ENCODE peak calls at places on chromosome 17, in nine cellular contexts. C is SK-N-SH, N is endothelial cell of umbilical vein, J is K562, V is HCT116, K is HepG2, G is transverse colon, O is breast epithelium, T is sigmoid colon. I is an unnamed sample. For H3K9me3, the result is how much of the 10 kb centered on the place peaks cover.

GRCh38 chr17:29619251-29619650 is 3.5 kb downstream of the CORO6 start:
- DNase-seq in T (peak), G (no peak), O (no peak), N (peak), K (no peak), J (no peak), V (no peak), C (peak), I (no peak)

GRCh38 chr17:30273373-30273772 is 18.4 kb downstream of the BLMH start:
- DNase-seq in N (no peak), O (no peak), V (no peak), C (no peak), J (no peak), G (no peak), K (no peak), T (no peak), I (no peak)

GRCh38 chr17:6098466-6099180 is 28.4 kb downstream of the WSCD1 start:
- DNase-seq in J (no peak), V (no peak), G (no peak), N (peak), C (no peak), O (peak), T (peak), K (no peak), I (no peak)

GRCh38 chr17:41265078-41265477 is at the start of gene KRTAP9-6:
- DNase-seq in N (no peak), K (no peak), J (peak), G (no peak), T (no peak), O (no peak), V (no peak), C (no peak), I (no peak)

GRCh38 chr17:7137182-7137943 is 22.7 kb upstream of the ASGR2 start:
- DNase-seq in G (peak), V (no peak), T (no peak), J (no peak), O (no peak), C (no peak), N (no peak), K (no peak), I (no peak)

GRCh38 chr17:78137392-78138203 is 7.0 kb downstream of the TMC8 start:
- DNase-seq in G (peak), O (no peak), J (peak), N (no peak), T (no peak), V (no peak), K (no peak), C (peak), I (no peak)

GRCh38 chr17:63445571-63446217 is 412 bp downstream of the CYB561 start:
- DNase-seq in T (no peak), N (peak), C (peak), J (no peak), G (peak), K (no peak), O (no peak), V (peak), I (peak)

GRCh38 chr17:38464251-38464722 is 36.0 kb downstream of the ARHGAP23 start:
- DNase-seq in T (peak), K (no peak), J (no peak), N (peak), G (no peak), C (peak), V (no peak), O (no peak), I (no peak)

GRCh38 chr17:41563607-41564006 is 8.3 kb downstream of the KRT9 start:
- DNase-seq in V (no peak), T (no peak), N (no peak), J (no peak), C (no peak), O (no peak), K (no peak), G (no peak), I (no peak)

GRCh38 chr17:72097144-72097543 is 23.7 kb upstream of the SOX9 start:
- DNase-seq in T (no peak), G (no peak), K (no peak), J (no peak), C (no peak), O (no peak), N (no peak), V (no peak), I (no peak)
- TF ChIP-seq CTCF in T (no peak), G (no peak), K (no peak), J (no peak), C (no peak), O (no peak), N (no peak), V (no peak), I (no peak)

GRCh38 chr17:40021471-40021961 is 6.3 kb downstream of the CSF3 start:
- DNase-seq in G (no peak), C (no peak), O (no peak), T (no peak), J (no peak), N (peak), V (no peak), K (no peak), I (no peak)
- TF ChIP-seq POLR2AphosphoS5 in G (no peak), C (no peak), O (no peak), T (no peak), J (no peak), N (peak), V (no peak), K (no peak), I (no peak)

DNA sequence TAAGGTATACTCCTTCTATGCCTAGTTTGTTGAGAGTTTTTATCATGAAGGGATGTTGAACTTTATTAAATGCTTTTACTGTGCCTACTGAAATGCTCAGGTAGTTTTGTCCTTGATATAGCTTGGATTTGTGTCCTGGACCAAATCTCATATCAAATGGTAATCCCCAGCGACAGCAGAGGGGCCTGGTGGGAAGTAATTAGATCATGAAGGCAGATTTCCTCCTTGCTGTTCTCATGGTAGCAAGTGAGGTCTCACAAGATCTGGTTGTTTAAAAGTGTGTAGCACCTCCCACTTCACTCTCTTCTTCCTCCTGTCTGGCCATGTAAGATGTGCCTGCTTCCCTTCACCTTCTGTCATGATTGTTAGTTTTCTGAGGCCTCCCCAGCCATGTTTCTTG is 78.2 kb downstream of the KIF2B start:
- DNase-seq in J (no peak), O (no peak), T (no peak), K (no peak), C (no peak), N (no peak), V (no peak), G (no peak), I (no peak)
- H3K9me3 ChIP-seq in J (under half), O (under half), T (under half), K (under half), C (under half), N (under half), V (under half), G (under half), I (under half)

DNA sequence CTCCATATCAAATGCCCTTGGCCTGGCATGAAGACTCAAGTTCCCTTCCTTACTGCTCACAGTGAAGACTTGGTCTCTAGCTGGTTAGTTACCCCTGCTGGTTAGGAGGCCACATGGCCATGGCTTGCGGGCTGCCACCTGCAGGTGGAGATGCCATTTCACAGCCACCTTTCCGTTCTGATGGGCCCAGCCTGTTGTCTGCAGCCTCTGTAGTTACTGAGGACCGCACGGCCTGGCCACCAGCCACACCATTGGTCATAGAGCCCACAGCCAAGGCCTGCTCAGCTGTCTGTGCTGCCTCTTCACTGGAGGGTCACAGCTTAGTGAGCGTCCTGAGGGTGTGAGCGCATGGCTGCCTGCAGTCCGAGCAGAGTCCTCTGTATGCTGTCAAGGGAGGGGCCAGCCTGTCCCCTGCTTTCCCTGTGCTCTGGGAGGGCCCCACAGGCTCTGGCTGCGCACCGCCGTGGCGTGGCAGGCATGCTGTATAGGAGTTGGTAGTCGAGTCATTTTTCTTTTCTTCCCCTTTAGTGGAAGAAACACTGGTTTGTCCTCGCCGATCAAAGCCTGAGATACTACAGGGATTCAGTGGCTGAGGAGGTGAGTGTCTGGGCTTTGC is 59.2 kb downstream of the PLD6 start:
- DNase-seq in J (no peak), N (no peak), K (peak), V (peak), T (no peak), O (no peak), C (no peak), G (peak), I (no peak)
- TF ChIP-seq CTCF in J (peak), N (no peak), K (peak), V (peak), T (no peak), O (no peak), C (no peak), G (peak), I (no peak)

GRCh38 chr17:50787106-50787505 is 19.8 kb upstream of the ANKRD40CL start:
- DNase-seq in K (no peak), C (no peak), G (no peak), T (no peak), N (no peak), J (no peak), O (no peak), V (no peak), I (peak)

GRCh38 chr17:50783905-50784304 is 16.6 kb upstream of the ANKRD40CL start:
- DNase-seq in T (no peak), V (no peak), J (no peak), C (no peak), K (no peak), O (no peak), G (no peak), N (no peak), I (no peak)

GRCh38 chr17:50783193-50783660 is 15.9 kb upstream of the ANKRD40CL start:
- DNase-seq in G (peak), V (peak), O (peak), K (peak), J (peak), C (peak), T (peak), N (peak), I (peak)

GRCh38 chr17:50785126-50785525 is 17.8 kb upstream of the ANKRD40CL start:
- DNase-seq in T (no peak), V (no peak), N (no peak), J (no peak), K (no peak), C (no peak), G (no peak), O (no peak), I (no peak)

GRCh38 chr17:50785942-50786570 is 18.7 kb upstream of the ANKRD40CL start:
- DNase-seq in V (no peak), O (no peak), J (no peak), N (no peak), K (no peak), C (no peak), T (no peak), G (no peak), I (peak)
- TF ChIP-seq POLR2AphosphoS5 in V (no peak), O (no peak), J (no peak), N (no peak), K (no peak), C (no peak), T (no peak), G (no peak), I (peak)

GRCh38 chr17:16617481-16618060 is 36.1 kb downstream of the ZNF624 start:
- DNase-seq in O (no peak), T (no peak), K (no peak), G (no peak), N (no peak), C (no peak), V (no peak), J (no peak), I (no peak)

GRCh38 chr17:16622540-16623277 is 30.9 kb downstream of the ZNF624 start:
- DNase-seq in T (no peak), V (no peak), K (no peak), J (no peak), G (no peak), O (no peak), C (no peak), N (no peak), I (no peak)

DNA sequence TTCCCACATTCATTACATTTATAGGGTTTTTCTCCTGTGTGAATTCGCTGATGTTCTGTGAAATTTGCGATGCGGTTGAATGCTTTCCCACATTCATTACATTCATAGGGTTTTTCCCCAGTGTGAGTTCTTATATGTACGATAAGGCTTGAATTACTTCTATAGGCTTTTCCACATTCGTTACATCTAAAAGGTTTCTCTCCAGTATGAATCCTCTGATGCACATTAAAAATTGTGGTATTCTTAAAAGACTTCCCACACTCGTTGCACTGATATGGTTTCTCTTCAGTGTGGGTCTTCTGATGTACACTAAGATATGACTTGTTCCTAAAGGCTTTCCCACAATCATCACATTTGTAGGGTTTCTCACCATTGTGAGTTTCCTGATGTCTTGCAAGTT is 30.4 kb downstream of the ZNF624 start:
- DNase-seq in K (no peak), O (no peak), T (no peak), G (no peak), N (no peak), V (no peak), C (no peak), J (no peak), I (no peak)
- H3K9me3 ChIP-seq in K (half or more), O (half or more), T (under half), G (half or more), N (under half), V (half or more), C (half or more), J (under half), I (under half)

DNA sequence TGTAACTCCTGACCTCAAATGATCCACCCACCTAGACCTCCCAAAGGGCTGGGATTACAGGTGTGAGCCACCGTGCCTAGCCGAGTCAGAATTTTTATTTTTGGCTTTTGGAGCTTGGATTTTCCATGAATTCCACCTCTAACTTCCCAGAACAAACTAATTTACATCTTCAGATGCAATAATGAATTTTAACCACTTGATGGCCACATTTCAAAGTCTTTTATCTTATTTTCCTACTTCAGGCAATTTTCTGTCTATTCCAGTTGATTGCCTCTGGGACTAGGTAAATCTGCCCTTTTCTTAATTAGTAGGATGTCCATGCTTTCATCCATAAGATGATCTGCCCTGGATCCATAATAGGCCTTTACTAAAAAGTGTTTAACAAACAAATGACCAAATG is 156.4 kb upstream of the ANKFN1 start:
- DNase-seq in T (no peak), N (no peak), C (no peak), K (no peak), O (no peak), V (no peak), G (no peak), J (no peak), I (no peak)
- TF ChIP-seq CTCF in T (no peak), N (no peak), C (peak), K (no peak), O (no peak), V (peak), G (no peak), J (no peak), I (no peak)

DNA sequence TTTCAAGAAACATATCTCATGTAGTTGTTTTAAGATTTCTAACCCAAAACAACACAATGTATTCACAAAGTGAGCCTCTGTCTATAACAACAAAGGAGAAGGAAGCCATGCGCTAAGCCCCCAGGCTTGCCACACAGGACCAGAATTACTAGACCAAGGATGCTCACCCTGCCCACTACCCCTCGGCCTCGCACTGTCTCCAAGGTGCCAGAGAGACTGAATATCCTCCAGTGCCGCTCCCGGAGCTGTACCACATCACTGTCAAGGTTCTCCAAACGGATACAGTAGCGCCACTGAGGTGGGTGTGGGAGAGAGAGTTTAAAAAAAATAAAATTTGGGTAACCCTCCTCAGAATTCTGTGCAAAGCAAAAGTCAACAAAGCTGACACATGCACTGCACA is 7.1 kb downstream of the POLDIP2 start:
- DNase-seq in K (no peak), J (no peak), G (no peak), T (no peak), O (no peak), N (no peak), V (no peak), C (no peak), I (no peak)
- TF ChIP-seq POLR2AphosphoS5 in K (no peak), J (no peak), G (no peak), T (no peak), O (no peak), N (no peak), V (no peak), C (no peak), I (no peak)

DNA sequence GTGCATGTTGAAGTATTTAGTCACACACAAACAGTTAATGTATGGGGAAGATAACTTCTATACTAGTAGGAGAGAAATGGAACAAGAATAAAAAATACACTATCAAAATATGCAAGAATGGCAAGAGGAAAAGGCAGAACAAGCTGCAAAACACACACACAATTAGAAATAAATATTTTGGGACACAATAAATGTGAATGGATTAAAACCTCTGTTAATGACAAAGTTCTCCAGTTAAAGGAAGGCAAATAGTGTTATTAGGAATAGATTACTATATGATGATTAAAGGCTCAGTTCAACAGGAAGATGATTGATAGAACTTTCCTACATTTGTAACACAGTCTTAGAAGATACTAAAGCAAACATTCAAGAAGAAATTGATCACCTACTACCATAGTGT is 106.3 kb upstream of the ZNF750 start:
- DNase-seq in G (no peak), C (no peak), K (no peak), T (no peak), O (no peak), N (no peak), J (no peak), V (no peak), I (no peak)
- H3K9me3 ChIP-seq in G (under half), C (under half), K (under half), T (under half), O (under half), N (under half), J (under half), V (under half), I (under half)

DNA sequence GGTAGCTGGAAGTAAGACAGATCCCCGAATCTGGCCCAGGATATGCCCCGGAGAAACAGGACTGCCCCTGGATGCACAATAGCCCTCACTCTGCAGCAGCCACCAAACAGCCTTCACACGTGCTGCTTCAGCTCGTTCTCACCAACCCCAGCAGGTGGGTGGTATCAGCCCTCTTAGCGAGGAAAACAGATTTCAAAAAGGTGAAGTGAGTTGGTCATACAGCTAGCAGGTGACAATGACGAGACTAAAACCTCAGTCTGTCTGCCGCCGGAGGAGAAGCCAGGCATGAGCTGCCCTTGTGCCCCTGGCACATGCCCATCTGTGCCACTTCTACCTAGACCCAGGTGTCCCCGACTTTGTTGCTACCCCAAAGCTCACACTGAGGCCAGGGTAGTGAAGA is 92.4 kb downstream of the YPEL2 start:
- DNase-seq in K (no peak), G (no peak), V (no peak), O (no peak), C (no peak), J (no peak), N (no peak), T (no peak), I (no peak)
- TF ChIP-seq CTCF in K (no peak), G (no peak), V (no peak), O (no peak), C (no peak), J (no peak), N (no peak), T (no peak), I (no peak)

I was measured in prostate gland.